ENCODE peak calls at places on chromosomes 13 and 19, in eight cellular contexts. H, S, Y, M, K, E, D and B are unnamed samples.

GRCh38 chr13:66506979-66507378 is 723.2 kb downstream of the PCDH9 start:
- DNase-seq in H (no peak), S (no peak), Y (peak), M (no peak), K (no peak), E (peak), D (no peak), B (no peak)

GRCh38 chr19:53977429-53977990 is 13.9 kb upstream of the CACNG6 start:
- DNase-seq in H (peak), S (peak), Y (peak), M (no peak), K (peak), E (peak), D (peak), B (peak)

GRCh38 chr19:44856438-44857083 is 10.5 kb downstream of the NECTIN2 start:
- DNase-seq in H (no peak), S (peak), Y (no peak), M (no peak), K (no peak), E (no peak), D (no peak), B (no peak)

GRCh38 chr13:21000647-21001046 is 60.7 kb downstream of the LATS2 start:
- DNase-seq in H (no peak), S (no peak), Y (no peak), M (no peak), K (no peak), E (no peak), D (no peak), B (no peak)

GRCh38 chr13:73089216-73089615 is 30.4 kb downstream of the KLF5 start:
- DNase-seq in H (no peak), S (no peak), Y (no peak), M (no peak), K (no peak), E (no peak), D (no peak), B (no peak)

GRCh38 chr19:18317998-18318800 is 4.7 kb downstream of the LSM4 start:
- DNase-seq in H (no peak), S (no peak), Y (no peak), M (no peak), K (no peak), E (no peak), D (no peak), B (no peak)

GRCh38 chr13:111202149-111202548 is 87.0 kb downstream of the ARHGEF7 start:
- DNase-seq in H (no peak), S (no peak), Y (no peak), M (no peak), K (no peak), E (no peak), D (no peak), B (no peak)

GRCh38 chr13:22162889-22163288 is 492.0 kb downstream of the FGF9 start:
- DNase-seq in H (no peak), S (no peak), Y (no peak), M (no peak), K (no peak), E (peak), D (no peak), B (no peak)

GRCh38 chr19:51572908-51573307 is 1.8 kb downstream of the ZNF175 start:
- DNase-seq in H (no peak), S (peak), Y (peak), M (no peak), K (no peak), E (no peak), D (no peak), B (peak)

GRCh38 chr13:42392706-42393572 is 121.0 kb downstream of the AKAP11 start:
- DNase-seq in H (no peak), S (peak), Y (no peak), M (no peak), K (no peak), E (no peak), D (no peak), B (no peak)

GRCh38 chr19:48190288-48191284 is 20.1 kb downstream of the ZSWIM9 start:
- DNase-seq in H (peak), S (peak), Y (peak), M (peak), K (peak), E (peak), D (no peak), B (no peak)

GRCh38 chr13:29441301-29441700 is 154.2 kb downstream of the SLC7A1 start:
- DNase-seq in H (no peak), S (no peak), Y (no peak), M (no peak), K (no peak), E (no peak), D (no peak), B (no peak)

GRCh38 chr13:113969973-113970611 is 3.8 kb downstream of the C13orf46 start:
- DNase-seq in H (no peak), S (no peak), Y (no peak), M (no peak), K (no peak), E (no peak), D (no peak), B (no peak)

GRCh38 chr19:50679177-50680125 is 30.2 kb downstream of the C19orf81 start:
- DNase-seq in H (peak), S (peak), Y (peak), M (peak), K (peak), E (peak), D (peak), B (peak)